ENCODE peak calls at places on chromosomes 16 and 17, in six cellular contexts. N, S, Z, Q, Y and A are unnamed samples.

GRCh38 chr17:83189673-83190385 is 110.4 kb downstream of the METRNL start:
- DNase-seq in N (no peak), S (no peak), Z (peak), Q (peak), Y (peak), A (peak)

GRCh38 chr17:8877984-8878383 is 10.5 kb upstream of the PIK3R6 start:
- DNase-seq in N (no peak), S (no peak), Z (no peak), Q (no peak), Y (no peak), A (no peak)

GRCh38 chr17:67496286-67496685 is 119.2 kb downstream of the PITPNC1 start:
- DNase-seq in N (no peak), S (no peak), Z (no peak), Q (no peak), Y (peak), A (no peak)

GRCh38 chr17:48333034-48333491 is 97.0 kb downstream of the SKAP1 start:
- DNase-seq in N (no peak), S (no peak), Z (no peak), Q (no peak), Y (no peak), A (no peak)

GRCh38 chr16:84849751-84850150 is 30.0 kb downstream of the CRISPLD2 start:
- DNase-seq in N (no peak), S (no peak), Z (no peak), Q (no peak), Y (no peak), A (no peak)

GRCh38 chr17:46818319-46818928 is at the start of gene WNT3:
- DNase-seq in N (peak), S (peak), Z (peak), Q (no peak), Y (no peak), A (no peak)

GRCh38 chr16:68517606-68518161 is 21.4 kb upstream of the ZFP90 start:
- DNase-seq in N (no peak), S (no peak), Z (no peak), Q (no peak), Y (no peak), A (no peak)

GRCh38 chr17:34249497-34249877 is 5.6 kb upstream of the CCL2 start:
- DNase-seq in N (no peak), S (no peak), Z (no peak), Q (no peak), Y (no peak), A (no peak)

GRCh38 chr16:78028018-78028417 is 5.7 kb downstream of the CLEC3A start:
- DNase-seq in N (no peak), S (no peak), Z (no peak), Q (no peak), Y (no peak), A (no peak)

GRCh38 chr17:62804822-62805221 is 3.3 kb downstream of the MARCHF10 start:
- DNase-seq in N (no peak), S (no peak), Z (no peak), Q (no peak), Y (peak), A (no peak)

GRCh38 chr17:18246880-18247612 is 11.5 kb downstream of the FLII start:
- DNase-seq in N (peak), S (no peak), Z (no peak), Q (peak), Y (peak), A (peak)

GRCh38 chr16:29770250-29770929 is 7.7 kb upstream of the ZG16 start:
- DNase-seq in N (no peak), S (no peak), Z (no peak), Q (no peak), Y (no peak), A (no peak)

GRCh38 chr17:9356488-9356911 is 219.1 kb downstream of the STX8 start:
- DNase-seq in N (peak), S (no peak), Z (no peak), Q (no peak), Y (no peak), A (no peak)

GRCh38 chr17:13864551-13864950 is 204.8 kb upstream of the COX10 start:
- DNase-seq in N (no peak), S (no peak), Z (no peak), Q (no peak), Y (no peak), A (no peak)

GRCh38 chr17:29412780-29413565 is 22.8 kb downstream of the TAOK1 start:
- DNase-seq in N (no peak), S (no peak), Z (no peak), Q (no peak), Y (no peak), A (no peak)